ENCODE peak calls at places on chromosomes 1 and 21, in eight cellular contexts. T is breast epithelium; Z is pancreas; B is adrenal gland; R is CD8-positive, alpha-beta memory T cell; S is CD4-positive, CD25-positive, alpha-beta regulatory T cell; P is stomach; J is body of pancreas. A is an unnamed sample.

GRCh38 chr1:165298081-165298820 is 58.3 kb downstream of the LMX1A start:
- DNase-seq in Z (no peak), R (no peak), T (no peak), S (no peak), J (no peak), P (no peak), B (no peak), A (no peak)

GRCh38 chr1:99326215-99326949 is 62.1 kb downstream of the PLPPR4 start:
- DNase-seq in Z (no peak), R (no peak), T (no peak), B (no peak), J (no peak), S (no peak), P (no peak), A (no peak)

GRCh38 chr1:28781305-28781704 is 30.7 kb upstream of the OPRD1 start:
- DNase-seq in R (no peak), Z (no peak), J (no peak), P (no peak), S (no peak), T (no peak), B (no peak), A (no peak)

GRCh38 chr1:32066489-32066873 is 6.3 kb upstream of the TMEM39B start:
- DNase-seq in P (peak; percentile 53), T (peak; percentile 63), J (peak; percentile 56), S (no peak), Z (no peak), B (peak; percentile 74), R (no peak), A (no peak)

GRCh38 chr1:69648486-69648885 is 80.8 kb downstream of the LRRC7 start:
- DNase-seq in J (no peak), T (no peak), S (no peak), R (no peak), B (no peak), P (no peak), Z (no peak), A (no peak)

GRCh38 chr1:87684786-87685185 is 356.1 kb downstream of the LMO4 start:
- DNase-seq in R (no peak), P (no peak), Z (no peak), T (no peak), S (no peak), J (no peak), B (no peak), A (no peak)

GRCh38 chr1:245987222-245987545 is 519.9 kb downstream of the SMYD3 start:
- DNase-seq in J (no peak), T (no peak), S (no peak), R (no peak), Z (no peak), B (no peak), P (no peak), A (no peak)

GRCh38 chr1:219041819-219042218 is 131.9 kb upstream of the LYPLAL1 start:
- DNase-seq in J (no peak), P (no peak), R (no peak), B (no peak), S (no peak), Z (no peak), T (no peak), A (no peak)

GRCh38 chr1:168488153-168488552 is 55.6 kb downstream of the XCL2 start:
- DNase-seq in P (peak; percentile 30), J (peak; percentile 43), T (peak; percentile 52), R (no peak), Z (no peak), B (no peak), S (no peak), A (no peak)

GRCh38 chr21:17343055-17343454 is 169.8 kb upstream of the CXADR start:
- DNase-seq in Z (no peak), T (no peak), R (no peak), B (no peak), S (no peak), P (no peak), J (no peak), A (no peak)

GRCh38 chr1:244952280-244952933 is 88.1 kb upstream of the HNRNPU start:
- DNase-seq in S (no peak), B (no peak), P (no peak), Z (no peak), R (no peak), J (no peak), T (no peak), A (no peak)

GRCh38 chr1:14655386-14655785 is 56.9 kb downstream of the KAZN start:
- DNase-seq in S (no peak), R (no peak), Z (no peak), P (no peak), B (no peak), T (no peak), J (no peak), A (no peak)

GRCh38 chr1:192489748-192490147 is 85.8 kb upstream of the RGS1 start:
- DNase-seq in J (peak; percentile 87), Z (peak; percentile 54), R (peak; percentile 55), S (peak; percentile 12), T (peak; percentile 85), P (peak; percentile 50), B (peak; percentile 37), A (no peak)

GRCh38 chr1:180131510-180131909 is 23.2 kb upstream of the QSOX1 start:
- DNase-seq in B (peak; percentile 73), S (no peak), P (no peak), J (no peak), R (no peak), T (no peak), Z (no peak), A (no peak)

GRCh38 chr1:22749919-22750670 is 39.5 kb downstream of the EPHB2 start:
- DNase-seq in J (peak; percentile 56), B (peak; percentile 58), R (no peak), P (peak; percentile 47), S (no peak), T (no peak), Z (no peak), A (no peak)

DNA sequence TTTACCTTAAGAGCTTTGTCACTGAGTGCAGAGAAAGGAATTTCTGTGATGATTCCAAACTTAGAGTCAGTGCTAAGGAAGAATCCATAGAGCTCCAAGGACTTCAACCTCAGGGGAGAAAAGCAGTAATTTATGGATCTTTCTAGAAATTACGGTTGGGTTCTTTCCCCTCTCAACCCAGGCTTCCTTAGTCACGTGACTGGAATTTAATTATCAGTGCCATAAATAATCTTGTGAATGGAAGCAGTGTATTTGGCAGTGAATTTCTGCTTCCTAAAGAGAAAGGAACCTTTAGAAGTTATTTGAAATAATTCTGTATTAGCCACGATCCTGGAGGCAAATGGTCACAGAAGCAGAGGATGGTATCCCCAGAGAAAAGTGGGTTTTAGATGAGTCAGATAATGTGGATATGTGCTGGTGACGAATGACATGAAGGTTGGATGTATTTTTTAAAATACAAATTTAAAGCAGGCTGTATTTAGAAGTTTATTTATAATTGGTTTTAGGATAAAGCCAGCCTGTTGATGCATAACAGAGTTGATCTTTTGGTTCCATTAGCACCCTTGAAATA is 89.6 kb downstream of the NFIA start:
- DNase-seq in S (no peak), J (no peak), P (no peak), B (no peak), R (no peak), Z (no peak), T (no peak), A (no peak)
- H3K27ac ChIP-seq in S (no peak overlapping the region), J (no peak overlapping the region), P (peak overlapping the region; percentile 62), B (peak overlapping the region; percentile 39), R (no peak overlapping the region), Z (no peak overlapping the region), T (peak overlapping the region; percentile 57), A (no peak overlapping the region)

GRCh38 chr1:1033009-1033587 is 13.2 kb downstream of the AGRN start:
- DNase-seq in R (peak; percentile 86), B (peak; percentile 61), T (peak; percentile 93), S (peak; percentile 73), J (peak; percentile 90), Z (peak; percentile 94), P (peak; percentile 92), A (peak; percentile 73)

GRCh38 chr1:1033731-1034437 is 14.0 kb downstream of the AGRN start:
- DNase-seq in R (no peak), Z (no peak), T (no peak), P (no peak), B (no peak), J (no peak), S (no peak), A (no peak)

GRCh38 chr1:1032428-1032827 is 12.5 kb downstream of the AGRN start:
- DNase-seq in P (peak; percentile 61), J (peak; percentile 71), R (no peak), S (no peak), Z (peak; percentile 70), T (peak; percentile 40), B (no peak), A (no peak)

GRCh38 chr1:1035291-1035931 is 15.5 kb downstream of the AGRN start:
- DNase-seq in J (no peak), R (no peak), T (no peak), B (no peak), P (no peak), S (no peak), Z (no peak), A (no peak)

DNA sequence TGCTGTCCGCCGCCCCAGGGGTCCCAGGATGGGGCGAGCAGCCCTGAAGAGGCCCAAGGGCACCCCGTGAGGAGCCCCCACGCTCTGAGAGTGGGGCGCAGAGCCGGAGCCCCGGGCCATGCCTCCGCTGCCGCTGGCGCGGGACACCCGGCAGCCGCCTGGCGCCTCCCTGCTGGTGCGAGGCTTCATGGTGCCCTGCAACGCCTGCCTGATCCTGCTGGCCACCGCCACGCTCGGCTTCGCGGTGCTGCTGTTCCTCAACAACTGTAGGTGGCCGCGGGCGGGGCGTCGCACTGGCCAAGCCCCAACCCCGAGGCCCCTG is 14.5 kb downstream of the AGRN start:
- DNase-seq in B (no peak), T (no peak), R (no peak), P (no peak), J (no peak), S (no peak), Z (no peak), A (no peak)
- H3K4me3 ChIP-seq in B (no peak overlapping the region), T (peak overlapping the region; percentile 55), R (no peak overlapping the region), P (no peak overlapping the region), J (no peak overlapping the region), S (no peak overlapping the region), Z (no peak overlapping the region), A (no peak overlapping the region)

DNA sequence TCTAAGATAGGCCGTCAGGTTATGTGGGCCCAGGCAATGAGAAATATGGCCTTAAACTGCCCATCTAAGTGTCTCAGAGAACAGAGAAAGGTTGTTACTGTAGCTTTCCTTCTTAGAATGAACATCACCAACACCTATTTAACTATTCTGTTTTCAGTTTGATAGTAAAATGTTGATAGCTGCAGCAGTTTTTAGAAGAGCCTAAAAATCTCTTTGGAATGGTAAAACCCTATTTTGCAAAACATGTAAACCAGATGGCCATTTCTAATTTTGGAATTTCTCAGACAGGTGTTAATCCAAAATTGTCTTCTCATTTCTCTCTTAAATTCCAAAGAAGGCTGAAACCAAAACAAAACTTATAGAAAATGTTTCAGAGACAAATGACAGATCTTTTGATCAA is 57.5 kb downstream of the DIPK1A start:
- DNase-seq in T (no peak), P (no peak), S (no peak), R (no peak), J (no peak), B (no peak), Z (no peak), A (no peak)
- H3K27me3 ChIP-seq in T (no peaks in the 10 kb centered on the region), P (no peaks in the 10 kb centered on the region), S (no peaks in the 10 kb centered on the region), R (no peaks in the 10 kb centered on the region), J (no peaks in the 10 kb centered on the region), B (no peaks in the 10 kb centered on the region), Z (no peaks in the 10 kb centered on the region), A (no peaks in the 10 kb centered on the region)

DNA sequence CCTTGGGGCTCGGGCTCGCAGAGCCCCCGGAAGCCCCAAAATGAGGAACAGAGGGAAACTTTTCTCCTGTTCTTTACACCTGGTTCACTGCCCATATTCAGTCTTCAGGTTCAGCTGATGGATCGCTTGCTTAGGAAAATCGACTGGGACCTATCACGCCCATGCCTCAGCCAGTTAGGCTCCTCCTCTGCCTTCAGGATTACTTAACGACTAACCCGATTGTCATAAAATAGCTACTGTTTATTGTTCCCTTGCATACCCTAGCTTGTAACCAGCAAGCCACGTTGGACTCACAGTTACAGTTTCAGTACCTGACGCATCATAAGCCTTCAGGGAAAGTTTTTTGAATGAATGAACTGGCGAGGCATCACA is 692 bp downstream of the TARDBP start:
- DNase-seq in Z (no peak), S (no peak), R (no peak), P (no peak), T (no peak), J (no peak), B (no peak), A (no peak)
- H3K27ac ChIP-seq in Z (peak overlapping the region; percentile 96), S (peak overlapping the region; percentile 91), R (peak overlapping the region; percentile 95), P (peak overlapping the region; percentile 96), T (peak overlapping the region; percentile 98), J (peak overlapping the region; percentile 97), B (peak overlapping the region; percentile 96), A (peak overlapping the region; percentile 97)